ENCODE peak calls at places on chromosomes 5 and 9, in nine cellular contexts. Y is HepG2; H is MM.1S; R is A673; U is ovary; T is GM23248; K is BJ; V is GM06990; S is CD8-positive, alpha-beta T cell. N is an unnamed sample. For H3K36me3 and H3K27me3, the result is how much of the 10 kb centered on the place peaks cover.

GRCh38 chr9:93669116-93669957 is 93.0 kb downstream of the PHF2 start:
- DNase-seq in H (no peak), S (no peak), T (peak), V (no peak), R (no peak), Y (no peak), K (no peak), U (peak), N (peak)

GRCh38 chr5:33891731-33892418 is at the start of gene ADAMTS12:
- DNase-seq in S (no peak), V (peak), T (peak), H (no peak), R (no peak), K (peak), U (peak), Y (no peak), N (peak)

GRCh38 chr5:98557921-98558320 is 215.5 kb upstream of the RGMB start:
- DNase-seq in Y (no peak), K (no peak), R (no peak), V (no peak), T (no peak), H (no peak), U (no peak), S (no peak), N (no peak)

GRCh38 chr5:78507531-78507930 is 141.0 kb downstream of the LHFPL2 start:
- DNase-seq in H (no peak), R (no peak), T (no peak), K (no peak), Y (peak), S (no peak), V (no peak), U (no peak), N (no peak)

GRCh38 chr5:62346727-62347126 is 40.7 kb downstream of the KIF2A start:
- DNase-seq in T (no peak), V (no peak), S (no peak), K (no peak), Y (no peak), R (no peak), H (no peak), U (no peak), N (no peak)

GRCh38 chr9:137694962-137695875 is 76.4 kb downstream of the EHMT1 start:
- DNase-seq in R (peak), S (no peak), V (no peak), H (no peak), T (peak), Y (peak), K (no peak), U (no peak), N (peak)

GRCh38 chr9:135610290-135611141 is 28.8 kb downstream of the GLT6D1 start:
- DNase-seq in Y (no peak), U (no peak), R (no peak), K (no peak), H (no peak), V (no peak), S (no peak), T (no peak), N (no peak)

GRCh38 chr5:149485655-149486615 is 65.3 kb downstream of the CSNK1A1 start:
- DNase-seq in T (peak), U (peak), K (peak), R (peak), S (no peak), V (no peak), H (no peak), Y (peak), N (no peak)

GRCh38 chr5:160312139-160312959 is at the start of gene CCNJL:
- DNase-seq in V (peak), U (peak), R (peak), T (peak), K (no peak), Y (peak), S (no peak), H (peak), N (peak)

GRCh38 chr5:57887851-57888621 is 405.4 kb upstream of the ACTBL2 start:
- DNase-seq in H (peak), U (peak), S (no peak), V (no peak), R (peak), Y (peak), K (no peak), T (peak), N (no peak)

GRCh38 chr9:112495614-112496013 is 9.0 kb downstream of the KIAA1958 start:
- DNase-seq in T (no peak), K (no peak), V (no peak), Y (peak), H (no peak), R (no peak), S (no peak), U (no peak), N (no peak)

GRCh38 chr9:89842267-89842768 is 237.5 kb downstream of the GADD45G start:
- DNase-seq in K (no peak), S (no peak), Y (no peak), H (no peak), T (no peak), V (no peak), R (no peak), U (no peak), N (peak)

GRCh38 chr5:17061973-17062470 is 125.9 kb upstream of the MYO10 start:
- DNase-seq in V (no peak), R (no peak), H (no peak), S (no peak), T (no peak), Y (no peak), U (no peak), K (no peak), N (no peak)

GRCh38 chr5:158538506-158539074 is 561.1 kb downstream of the EBF1 start:
- DNase-seq in R (no peak), V (peak), T (no peak), Y (no peak), K (no peak), S (no peak), H (peak), U (no peak), N (no peak)

GRCh38 chr9:97557606-97558095 is 56.2 kb downstream of the TMOD1 start:
- DNase-seq in R (no peak), V (no peak), T (no peak), Y (no peak), H (no peak), U (peak), S (no peak), K (no peak), N (peak)

GRCh38 chr9:137149942-137150484 is 11.1 kb downstream of the GRIN1 start:
- DNase-seq in H (peak), Y (no peak), K (no peak), V (peak), U (no peak), S (no peak), T (no peak), R (no peak), N (no peak)

GRCh38 chr5:157559301-157559700 is 16.3 kb downstream of the ADAM19 start:
- DNase-seq in V (no peak), Y (no peak), T (peak), R (no peak), H (no peak), K (no peak), U (no peak), S (no peak), N (no peak)

GRCh38 chr5:4065472-4066320 is 470.1 kb downstream of the IRX1 start:
- DNase-seq in S (no peak), H (no peak), Y (no peak), U (no peak), K (no peak), T (no peak), R (no peak), V (no peak), N (no peak)

GRCh38 chr5:95818181-95819147 is 4.1 kb downstream of the GLRX start:
- DNase-seq in U (no peak), H (no peak), T (no peak), V (no peak), S (no peak), Y (no peak), K (no peak), R (no peak), N (no peak)

GRCh38 chr5:95816341-95816740 is 6.2 kb downstream of the GLRX start:
- DNase-seq in S (no peak), T (no peak), H (no peak), U (no peak), K (no peak), R (no peak), Y (no peak), V (no peak), N (no peak)

GRCh38 chr5:95815143-95815729 is 7.3 kb downstream of the GLRX start:
- DNase-seq in S (no peak), U (no peak), H (no peak), Y (no peak), V (no peak), K (no peak), R (peak), T (no peak), N (no peak)

GRCh38 chr5:95816803-95817202 is 5.7 kb downstream of the GLRX start:
- DNase-seq in S (no peak), V (no peak), T (no peak), U (no peak), H (no peak), R (no peak), K (no peak), Y (no peak), N (no peak)

DNA sequence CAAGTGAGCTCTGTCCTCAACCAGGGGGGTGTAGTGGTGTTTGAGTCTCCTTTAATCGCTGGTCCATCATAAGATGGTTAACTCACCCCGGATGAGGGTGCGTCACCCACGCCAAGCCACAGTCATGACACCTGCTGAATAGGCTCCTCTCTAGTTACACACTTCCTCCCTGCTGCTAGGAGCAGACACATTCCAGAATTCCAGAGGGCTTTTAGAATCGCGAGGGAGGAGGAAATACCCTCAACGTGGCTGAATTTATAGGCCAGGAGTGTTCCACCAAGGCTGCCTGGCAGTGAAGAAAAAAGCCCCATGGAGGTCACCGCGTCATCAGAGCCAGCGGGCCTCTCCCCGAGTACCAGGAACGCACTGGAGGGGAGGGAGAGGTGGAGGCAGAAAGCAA is 5.1 kb downstream of the GLRX start:
- DNase-seq in S (no peak), Y (no peak), T (peak), K (peak), V (no peak), H (no peak), R (no peak), U (no peak), N (no peak)
- H3K36me3 ChIP-seq in S (under half), Y (under half), T (half or more), K (under half), V (under half), H (under half), R (under half), U (under half), N (under half)

GRCh38 chr5:181052526-181052927 is 12.5 kb downstream of the BTNL9 start:
- DNase-seq in U (no peak), Y (no peak), S (no peak), V (peak), K (no peak), T (peak), H (no peak), R (peak), N (peak)
- H3K27me3 ChIP-seq in U (under half), Y (under half), S (under half), V (under half), K (under half), T (half or more), H (half or more), R (half or more), N (half or more)

GRCh38 chr9:98806394-98807069 is 938 bp upstream of the GALNT12 start:
- DNase-seq in K (no peak), R (no peak), V (no peak), U (no peak), H (no peak), T (peak), Y (no peak), S (no peak), N (no peak)
- H3K4me3 ChIP-seq in K (no peak), R (no peak), V (no peak), U (no peak), H (no peak), T (peak), Y (no peak), S (peak), N (peak)

DNA sequence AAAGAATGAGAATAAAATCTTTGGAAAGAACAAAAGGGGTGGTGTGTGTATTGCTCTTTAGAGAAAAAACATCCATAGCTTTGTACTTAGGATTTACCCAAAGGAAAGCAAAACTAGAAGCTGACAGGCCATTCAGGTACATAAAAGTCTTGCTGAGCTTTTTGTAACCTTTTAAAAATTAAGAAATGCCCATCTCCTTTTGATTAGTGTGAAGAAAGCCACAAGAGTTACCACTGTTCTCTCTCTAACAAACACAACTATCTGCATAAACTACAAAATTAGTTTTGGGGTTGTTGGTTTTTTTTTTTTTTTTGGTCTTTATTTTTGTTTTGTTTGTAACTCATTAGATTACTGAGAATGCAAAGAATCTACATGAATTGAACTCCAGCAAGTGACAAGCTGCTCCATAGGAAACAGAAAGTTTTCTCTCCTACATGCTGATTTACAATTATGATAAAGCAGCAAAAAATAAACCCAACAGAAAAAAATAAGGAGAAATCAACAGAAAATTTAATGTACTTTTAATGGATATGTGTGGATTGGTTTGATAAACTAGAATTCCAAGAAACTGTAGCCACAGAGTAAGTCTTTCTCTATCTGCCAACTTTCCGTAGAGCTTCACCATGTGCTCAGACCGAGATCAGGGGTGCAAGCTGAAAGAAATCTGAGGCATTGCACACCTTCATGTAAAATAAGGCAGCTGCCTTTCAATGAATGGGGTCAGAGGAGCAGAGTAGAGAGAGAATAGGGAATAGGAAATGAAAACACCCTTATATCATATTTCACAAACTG is 12.3 kb downstream of the BAAT start:
- DNase-seq in H (peak), T (no peak), K (no peak), V (no peak), U (no peak), R (no peak), Y (no peak), S (no peak), N (no peak)
- H3K36me3 ChIP-seq in H (under half), T (under half), K (under half), V (under half), U (under half), R (under half), Y (under half), S (under half), N (under half)

GRCh38 chr5:132831095-132831860 is 831 bp upstream of the SHROOM1 start:
- DNase-seq in U (no peak), S (no peak), H (no peak), V (no peak), Y (no peak), T (no peak), K (no peak), R (no peak), N (no peak)

GRCh38 chr5:132827943-132828673 is 2.3 kb downstream of the SHROOM1 start:
- DNase-seq in S (no peak), Y (no peak), T (no peak), K (no peak), U (no peak), R (no peak), V (no peak), H (no peak), N (no peak)

GRCh38 chr5:132830436-132831094 is at the start of gene SHROOM1:
- DNase-seq in T (peak), Y (peak), H (peak), K (no peak), S (no peak), U (peak), V (peak), R (no peak), N (peak)

GRCh38 chr5:132828846-132829494 is 1.5 kb downstream of the SHROOM1 start:
- DNase-seq in R (no peak), S (no peak), U (no peak), T (no peak), K (no peak), H (no peak), Y (no peak), V (no peak), N (no peak)

GRCh38 chr5:132829742-132830435 is 558 bp downstream of the SHROOM1 start:
- DNase-seq in U (peak), H (peak), K (no peak), T (peak), R (peak), V (peak), Y (peak), S (peak), N (peak)
- H3K27me3 ChIP-seq in U (under half), H (under half), K (under half), T (under half), R (under half), V (under half), Y (under half), S (under half), N (under half)

GRCh38 chr9:14348241-14349140 is 34.5 kb upstream of the NFIB start:
- DNase-seq in Y (no peak), H (no peak), T (peak), S (no peak), K (no peak), U (no peak), V (no peak), R (no peak), N (no peak)
- H3K4me3 ChIP-seq in Y (no peak), H (no peak), T (peak), S (no peak), K (no peak), U (peak), V (no peak), R (no peak), N (peak)

DNA sequence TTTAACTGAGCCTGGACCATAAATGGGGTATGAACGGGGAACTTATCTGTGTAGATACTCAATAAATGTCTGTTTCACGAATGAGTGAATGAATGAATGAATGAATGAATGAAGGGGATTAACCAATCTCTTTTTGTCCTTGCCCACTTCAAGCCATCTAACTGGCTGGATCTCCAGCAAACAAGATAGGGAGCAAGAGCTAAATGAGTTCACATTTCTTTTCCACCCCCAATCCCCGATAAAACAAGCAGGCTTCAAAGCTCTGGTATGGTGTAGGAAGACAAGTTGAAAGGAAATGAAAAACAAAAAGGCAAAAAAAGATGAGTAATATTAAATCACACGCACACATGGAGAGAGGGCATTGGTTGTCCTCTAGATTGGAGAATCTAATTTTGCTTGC is 84.0 kb downstream of the CMYA5 start:
- DNase-seq in V (no peak), K (no peak), T (no peak), Y (no peak), U (no peak), H (no peak), S (no peak), R (no peak), N (no peak)
- H3K36me3 ChIP-seq in V (under half), K (under half), T (under half), Y (under half), U (under half), H (under half), S (under half), R (under half), N (under half)

GRCh38 chr9:130934702-130935659 is 4.1 kb downstream of the FIBCD1 start:
- DNase-seq in K (no peak), R (no peak), Y (peak), H (no peak), T (no peak), U (no peak), V (no peak), S (no peak), N (no peak)
- H3K27me3 ChIP-seq in K (under half), R (under half), Y (under half), H (half or more), T (under half), U (under half), V (under half), S (under half), N (half or more)

GRCh38 chr5:14158890-14159666 is 15.9 kb downstream of the TRIO start:
- DNase-seq in R (no peak), S (no peak), U (no peak), K (no peak), T (no peak), V (no peak), H (no peak), Y (no peak), N (no peak)

GRCh38 chr5:14157494-14157782 is 14.3 kb downstream of the TRIO start:
- DNase-seq in T (no peak), S (no peak), V (no peak), Y (no peak), K (no peak), U (no peak), R (no peak), H (no peak), N (no peak)

GRCh38 chr5:14155730-14156129 is 12.6 kb downstream of the TRIO start:
- DNase-seq in K (no peak), S (no peak), U (no peak), H (no peak), Y (no peak), T (no peak), R (no peak), V (no peak), N (no peak)

GRCh38 chr5:14155075-14155474 is 11.9 kb downstream of the TRIO start:
- DNase-seq in V (peak), U (no peak), S (no peak), T (no peak), H (no peak), Y (no peak), K (no peak), R (no peak), N (no peak)

GRCh38 chr5:14156611-14157493 is 13.7 kb downstream of the TRIO start:
- DNase-seq in K (peak), T (peak), V (peak), Y (peak), R (peak), S (no peak), H (no peak), U (peak), N (no peak)
- H3K4me3 ChIP-seq in K (peak), T (peak), V (peak), Y (no peak), R (peak), S (no peak), H (no peak), U (peak), N (peak)